ENCODE peak calls at places on chromosomes 13 and 19, in five cellular contexts. J, B, Y, C and V are unnamed samples.

GRCh38 chr19:28731113-28731512 is 481.8 kb downstream of the UQCRFS1 start:
- DNase-seq in J (no peak), B (no peak), Y (no peak), C (no peak), V (no peak)

GRCh38 chr19:55519461-55520311 is 17.2 kb downstream of the SBK2 start:
- DNase-seq in J (peak), B (no peak), Y (peak), C (no peak), V (peak)

GRCh38 chr19:48837081-48837524 is 812 bp upstream of the HSD17B14 start:
- DNase-seq in J (peak), B (peak), Y (peak), C (peak), V (peak)

GRCh38 chr19:7524523-7524922 is 2.1 kb downstream of the MCOLN1 start:
- DNase-seq in J (no peak), B (no peak), Y (no peak), C (no peak), V (no peak)

GRCh38 chr13:112880221-112880641 is 88.8 kb upstream of the MCF2L start:
- DNase-seq in J (no peak), B (no peak), Y (no peak), C (no peak), V (no peak)

GRCh38 chr13:60226507-60226906 is 62.8 kb upstream of the DIAPH3 start:
- DNase-seq in J (peak), B (no peak), Y (peak), C (no peak), V (peak)

GRCh38 chr19:38662508-38663155 is 15.2 kb downstream of the ACTN4 start:
- DNase-seq in J (no peak), B (no peak), Y (no peak), C (no peak), V (no peak)

GRCh38 chr13:42275506-42275905 is 3.6 kb downstream of the AKAP11 start:
- DNase-seq in J (no peak), B (no peak), Y (no peak), C (no peak), V (no peak)

GRCh38 chr13:37934339-37935191 is 65.0 kb upstream of the TRPC4 start:
- DNase-seq in J (no peak), B (no peak), Y (no peak), C (no peak), V (no peak)

GRCh38 chr13:93534181-93534700 is 307.6 kb downstream of the GPC6 start:
- DNase-seq in J (no peak), B (no peak), Y (peak), C (no peak), V (peak)

GRCh38 chr19:6059396-6059947 is 50.8 kb downstream of the RFX2 start:
- DNase-seq in J (no peak), B (no peak), Y (no peak), C (no peak), V (no peak)

GRCh38 chr13:111370570-111371150 is 50.2 kb downstream of the TEX29 start:
- DNase-seq in J (no peak), B (no peak), Y (no peak), C (no peak), V (no peak)

GRCh38 chr19:54967611-54968010 is 1.4 kb downstream of the NLRP2 start:
- DNase-seq in J (no peak), B (no peak), Y (no peak), C (no peak), V (no peak)

GRCh38 chr13:94595006-94595942 is 678 bp downstream of the TGDS start:
- DNase-seq in J (no peak), B (no peak), Y (peak), C (no peak), V (peak)

GRCh38 chr13:83879431-83880171 is 2.7 kb downstream of the SLITRK1 start:
- DNase-seq in J (no peak), B (no peak), Y (no peak), C (no peak), V (no peak)

GRCh38 chr19:31351212-31352193 is 2.3 kb upstream of the TSHZ3 start:
- DNase-seq in J (peak), B (no peak), Y (peak), C (peak), V (peak)

GRCh38 chr19:29088761-29089160 is 124.2 kb downstream of the UQCRFS1 start:
- DNase-seq in J (no peak), B (no peak), Y (no peak), C (no peak), V (no peak)

GRCh38 chr13:112658807-112659206 is 31.0 kb upstream of the ATP11A start:
- DNase-seq in J (no peak), B (no peak), Y (no peak), C (peak), V (no peak)

GRCh38 chr13:113897161-113897560 is 33.3 kb upstream of the GAS6 start:
- DNase-seq in J (peak), B (no peak), Y (peak), C (no peak), V (peak)

GRCh38 chr19:7257148-7258041 is 36.8 kb downstream of the INSR start:
- DNase-seq in J (peak), B (no peak), Y (peak), C (peak), V (peak)

GRCh38 chr13:67048793-67049150 is 181.4 kb downstream of the PCDH9 start:
- DNase-seq in J (no peak), B (no peak), Y (peak), C (no peak), V (peak)

GRCh38 chr13:33276581-33276980 is 9.0 kb downstream of the STARD13 start:
- DNase-seq in J (no peak), B (no peak), Y (peak), C (no peak), V (peak)

GRCh38 chr13:94956407-94957110 is 244.2 kb upstream of the SOX21 start:
- DNase-seq in J (no peak), B (no peak), Y (no peak), C (no peak), V (no peak)

GRCh38 chr19:8641908-8642547 is 11.6 kb downstream of the NFILZ start:
- DNase-seq in J (peak), B (no peak), Y (peak), C (no peak), V (peak)

GRCh38 chr19:3670796-3671679 is 29.2 kb downstream of the PIP5K1C start:
- DNase-seq in J (no peak), B (peak), Y (peak), C (peak), V (peak)

GRCh38 chr13:25335856-25336255 is 34.4 kb downstream of the NUP58 start:
- DNase-seq in J (no peak), B (no peak), Y (peak), C (no peak), V (peak)

GRCh38 chr19:51799311-51799997 is 4.5 kb downstream of the FPR3 start:
- DNase-seq in J (peak), B (peak), Y (peak), C (peak), V (peak)

DNA sequence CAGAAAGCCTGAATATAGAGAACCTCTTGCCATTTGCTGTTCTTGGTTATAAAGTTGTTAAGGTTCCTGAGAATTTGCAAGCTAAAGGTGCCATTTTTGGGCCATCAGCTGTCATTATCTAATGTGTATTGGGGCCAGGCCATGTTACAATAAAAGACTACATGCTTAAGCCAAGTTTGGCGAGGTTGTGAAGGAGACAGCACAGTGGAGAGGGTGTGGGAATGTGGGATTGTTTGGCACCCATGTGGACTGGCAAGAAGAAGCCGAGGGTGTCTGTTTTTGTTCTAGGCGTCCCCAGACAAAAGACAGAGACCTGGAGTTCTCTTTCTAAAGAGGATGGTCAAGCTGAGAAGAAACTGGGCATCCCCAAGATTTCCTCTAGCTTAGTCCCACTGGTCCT is 64.7 kb downstream of the ZNF44 start:
- DNase-seq in J (no peak), B (no peak), Y (no peak), C (no peak), V (no peak)
- H3K4me3 ChIP-seq in J (no peak), B (no peak), Y (no peak), C (no peak), V (no peak)

GRCh38 chr19:35846038-35846668 is 6.2 kb downstream of the NPHS1 start:
- DNase-seq in J (peak), B (no peak), Y (no peak), C (no peak), V (no peak)
- H3K4me3 ChIP-seq in J (peak), B (no peak), Y (no peak), C (no peak), V (no peak)

GRCh38 chr19:42111384-42111783 is 20.9 kb downstream of the POU2F2 start:
- DNase-seq in J (no peak), B (no peak), Y (peak), C (no peak), V (peak)
- H3K4me3 ChIP-seq in J (no peak), B (no peak), Y (no peak), C (no peak), V (no peak)

GRCh38 chr13:36606060-36606459 is 67.8 kb upstream of the SERTM1 start:
- DNase-seq in J (no peak), B (no peak), Y (no peak), C (no peak), V (peak)
- H3K4me3 ChIP-seq in J (no peak), B (no peak), Y (no peak), C (no peak), V (no peak)

DNA sequence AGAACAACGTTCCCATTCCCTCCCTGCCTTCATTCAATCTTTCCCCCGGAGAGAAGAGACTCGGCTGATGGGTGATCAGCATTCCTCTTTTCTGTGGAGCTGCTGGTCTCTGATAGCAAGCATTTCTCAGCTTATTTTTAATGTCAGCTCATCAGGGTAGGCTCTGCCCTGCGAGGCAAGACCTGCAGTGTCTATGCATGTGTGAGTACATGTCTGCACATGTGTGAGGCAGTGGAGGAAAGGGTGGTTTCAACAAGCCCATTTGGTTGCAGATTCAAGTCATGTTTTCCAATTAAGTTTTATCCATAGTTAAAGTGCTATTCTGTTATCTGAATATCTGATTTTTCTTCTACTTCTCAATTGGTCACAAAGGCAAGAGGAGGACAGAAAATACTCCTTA is 19.5 kb downstream of the SLC10A2 start:
- DNase-seq in J (no peak), B (no peak), Y (no peak), C (no peak), V (no peak)
- H3K4me3 ChIP-seq in J (no peak), B (no peak), Y (no peak), C (no peak), V (no peak)

DNA sequence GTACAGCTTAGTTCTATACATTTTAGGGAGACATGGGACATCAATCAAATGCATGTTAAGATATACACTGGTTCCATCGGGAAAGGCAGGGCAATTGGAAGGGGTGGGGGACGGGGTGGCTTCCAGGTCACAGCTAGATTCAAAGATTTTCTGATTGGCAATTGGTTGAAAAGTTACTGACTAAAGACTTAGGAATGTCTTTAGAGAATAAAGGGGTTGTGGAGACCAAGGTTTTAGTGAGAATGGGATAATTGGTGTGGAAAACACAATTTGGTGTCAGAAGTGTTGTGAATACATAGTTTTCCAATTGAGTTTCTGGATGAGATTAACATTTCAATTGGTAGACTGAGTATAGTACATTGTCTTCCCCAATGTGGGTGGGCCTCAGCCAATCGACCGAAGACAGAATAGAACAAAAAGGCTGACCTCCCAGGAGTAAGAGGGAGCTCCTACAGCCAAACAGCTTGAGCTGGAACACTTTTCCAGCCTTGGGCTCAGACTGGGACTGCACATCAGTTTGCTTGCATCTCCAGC is 988 bp upstream of the CCDC169 start:
- DNase-seq in J (no peak), B (no peak), Y (no peak), C (no peak), V (no peak)
- H3K4me3 ChIP-seq in J (no peak), B (no peak), Y (no peak), C (no peak), V (no peak)